ENCODE peak calls at places on chromosomes 5 and 9, in ten cellular contexts. V, F, G, Y, W, H, S, P, A and C are unnamed samples.

GRCh38 chr5:137515238-137515637 is 16.1 kb upstream of the SPOCK1 start:
- DNase-seq in V (no peak), F (no peak), G (no peak), Y (no peak), W (no peak), H (no peak), S (no peak), P (no peak), A (no peak), C (no peak)

GRCh38 chr9:131732636-131733340 is 7.1 kb downstream of the RAPGEF1 start:
- DNase-seq in V (peak), F (no peak), G (peak), Y (no peak), W (no peak), H (no peak), S (no peak), P (no peak), A (no peak), C (no peak)

GRCh38 chr5:119397518-119398380 is 41.9 kb downstream of the TNFAIP8 start:
- DNase-seq in V (no peak), F (no peak), G (no peak), Y (no peak), W (peak), H (no peak), S (no peak), P (no peak), A (no peak), C (no peak)

GRCh38 chr9:101311759-101312420 is 72.9 kb downstream of the BAAT start:
- DNase-seq in V (no peak), F (no peak), G (no peak), Y (peak), W (peak), H (peak), S (peak), P (peak), A (no peak), C (peak)

GRCh38 chr5:173764321-173765029 is 123.7 kb upstream of the CPEB4 start:
- DNase-seq in V (no peak), F (peak), G (no peak), Y (peak), W (peak), H (no peak), S (peak), P (peak), A (no peak), C (no peak)

GRCh38 chr5:100757618-100758017 is 145.5 kb downstream of the ST8SIA4 start:
- DNase-seq in V (no peak), F (no peak), G (no peak), Y (no peak), W (no peak), H (no peak), S (no peak), P (no peak), A (no peak), C (no peak)

GRCh38 chr9:34093578-34093977 is 32.9 kb downstream of the DCAF12 start:
- DNase-seq in V (no peak), F (no peak), G (no peak), Y (no peak), W (no peak), H (no peak), S (no peak), P (no peak), A (no peak), C (no peak)

GRCh38 chr5:14971864-14972263 is 100.3 kb upstream of the ANKH start:
- DNase-seq in V (no peak), F (no peak), G (no peak), Y (no peak), W (no peak), H (no peak), S (no peak), P (no peak), A (no peak), C (no peak)

GRCh38 chr5:43268188-43268820 is 44.9 kb downstream of the HMGCS1 start:
- DNase-seq in V (no peak), F (no peak), G (no peak), Y (no peak), W (no peak), H (no peak), S (no peak), P (no peak), A (no peak), C (no peak)

GRCh38 chr9:121622842-121623203 is 28.6 kb upstream of the DAB2IP start:
- DNase-seq in V (no peak), F (no peak), G (no peak), Y (no peak), W (no peak), H (no peak), S (no peak), P (no peak), A (no peak), C (no peak)

GRCh38 chr9:86487222-86487841 is 133.1 kb upstream of the TUT7 start:
- DNase-seq in V (no peak), F (no peak), G (no peak), Y (peak), W (peak), H (peak), S (peak), P (peak), A (no peak), C (peak)

GRCh38 chr5:15069407-15069905 is 197.9 kb upstream of the ANKH start:
- DNase-seq in V (no peak), F (no peak), G (no peak), Y (no peak), W (no peak), H (no peak), S (no peak), P (no peak), A (no peak), C (no peak)

GRCh38 chr5:178277866-178278265 is 45.3 kb upstream of the PHYKPL start:
- DNase-seq in V (no peak), F (peak), G (no peak), Y (no peak), W (no peak), H (no peak), S (no peak), P (no peak), A (no peak), C (no peak)